ENCODE peak calls at places on chromosomes 4 and X, in eight cellular contexts. One of them, this sample, is unnamed.

GRCh38 chr4:186593587-186593973 is 38.2 kb upstream of the MTNR1A start:
- DNase-seq in hypothalamus: no peak
- DNase-seq in C1 segment of cervical spinal cord: no peak
- DNase-seq in RPMI7951: no peak
- DNase-seq in RKO: no peak
- DNase-seq in astrocyte of the cerebellum: no peak
- DNase-seq in PC-3: no peak
- DNase-seq in breast epithelium: no peak
- DNase-seq in this sample: no peak

GRCh38 chr4:87849612-87850011 is 16.8 kb downstream of the MEPE start:
- DNase-seq in astrocyte of the cerebellum: no peak
- DNase-seq in RPMI7951: peak
- DNase-seq in hypothalamus: no peak
- DNase-seq in C1 segment of cervical spinal cord: no peak
- DNase-seq in breast epithelium: no peak
- DNase-seq in RKO: no peak
- DNase-seq in PC-3: no peak
- DNase-seq in this sample: no peak

GRCh38 chrX:39896951-39897740 is 200.6 kb downstream of the BCOR start:
- DNase-seq in RPMI7951: peak
- DNase-seq in astrocyte of the cerebellum: peak
- DNase-seq in hypothalamus: no peak
- DNase-seq in PC-3: peak
- DNase-seq in breast epithelium: peak
- DNase-seq in RKO: no peak
- DNase-seq in C1 segment of cervical spinal cord: no peak
- DNase-seq in this sample: no peak

GRCh38 chr4:177483271-177483670 is 41.0 kb upstream of the AGA start:
- DNase-seq in C1 segment of cervical spinal cord: no peak
- DNase-seq in RKO: no peak
- DNase-seq in PC-3: no peak
- DNase-seq in RPMI7951: peak
- DNase-seq in hypothalamus: no peak
- DNase-seq in astrocyte of the cerebellum: no peak
- DNase-seq in breast epithelium: no peak
- DNase-seq in this sample: no peak

GRCh38 chr4:169314906-169315305 is 44.1 kb upstream of the SH3RF1 start:
- DNase-seq in C1 segment of cervical spinal cord: no peak
- DNase-seq in RPMI7951: peak
- DNase-seq in breast epithelium: peak
- DNase-seq in astrocyte of the cerebellum: peak
- DNase-seq in hypothalamus: peak
- DNase-seq in RKO: peak
- DNase-seq in PC-3: peak
- DNase-seq in this sample: no peak

GRCh38 chr4:124334119-124334518 is 378.4 kb downstream of the ANKRD50 start:
- DNase-seq in breast epithelium: no peak
- DNase-seq in hypothalamus: no peak
- DNase-seq in C1 segment of cervical spinal cord: no peak
- DNase-seq in astrocyte of the cerebellum: peak
- DNase-seq in RPMI7951: peak
- DNase-seq in RKO: peak
- DNase-seq in PC-3: peak
- DNase-seq in this sample: no peak

GRCh38 chr4:136861081-136861480 is 671.2 kb downstream of the PCDH18 start:
- DNase-seq in RKO: no peak
- DNase-seq in astrocyte of the cerebellum: peak
- DNase-seq in breast epithelium: no peak
- DNase-seq in RPMI7951: no peak
- DNase-seq in hypothalamus: no peak
- DNase-seq in PC-3: no peak
- DNase-seq in C1 segment of cervical spinal cord: no peak
- DNase-seq in this sample: no peak

GRCh38 chr4:7985891-7986441 is 46.3 kb upstream of the AFAP1 start:
- DNase-seq in PC-3: no peak
- DNase-seq in RKO: no peak
- DNase-seq in hypothalamus: no peak
- DNase-seq in breast epithelium: no peak
- DNase-seq in C1 segment of cervical spinal cord: no peak
- DNase-seq in RPMI7951: peak
- DNase-seq in astrocyte of the cerebellum: no peak
- DNase-seq in this sample: no peak

GRCh38 chr4:119906277-119906676 is 160.4 kb downstream of the MAD2L1 start:
- DNase-seq in breast epithelium: no peak
- DNase-seq in astrocyte of the cerebellum: no peak
- DNase-seq in RKO: no peak
- DNase-seq in C1 segment of cervical spinal cord: no peak
- DNase-seq in PC-3: no peak
- DNase-seq in hypothalamus: no peak
- DNase-seq in RPMI7951: no peak
- DNase-seq in this sample: no peak

GRCh38 chr4:19239565-19239964 is 1012.1 kb upstream of the SLIT2 start:
- DNase-seq in breast epithelium: no peak
- DNase-seq in PC-3: peak
- DNase-seq in C1 segment of cervical spinal cord: no peak
- DNase-seq in astrocyte of the cerebellum: peak
- DNase-seq in RKO: peak
- DNase-seq in RPMI7951: peak
- DNase-seq in hypothalamus: no peak
- DNase-seq in this sample: no peak

GRCh38 chrX:107576392-107576791 is 51.9 kb upstream of the PRPS1 start:
- DNase-seq in RKO: no peak
- DNase-seq in breast epithelium: no peak
- DNase-seq in hypothalamus: no peak
- DNase-seq in PC-3: no peak
- DNase-seq in astrocyte of the cerebellum: no peak
- DNase-seq in RPMI7951: no peak
- DNase-seq in C1 segment of cervical spinal cord: no peak
- DNase-seq in this sample: no peak

GRCh38 chr4:167934216-167934615 is 158.1 kb upstream of the ANXA10 start:
- DNase-seq in breast epithelium: no peak
- DNase-seq in RKO: no peak
- DNase-seq in hypothalamus: no peak
- DNase-seq in C1 segment of cervical spinal cord: no peak
- DNase-seq in astrocyte of the cerebellum: no peak
- DNase-seq in RPMI7951: no peak
- DNase-seq in PC-3: no peak
- DNase-seq in this sample: no peak

GRCh38 chr4:57403591-57403990 is 293.4 kb upstream of the IGFBP7 start:
- DNase-seq in astrocyte of the cerebellum: no peak
- DNase-seq in C1 segment of cervical spinal cord: no peak
- DNase-seq in RKO: no peak
- DNase-seq in breast epithelium: no peak
- DNase-seq in PC-3: peak
- DNase-seq in RPMI7951: no peak
- DNase-seq in hypothalamus: no peak
- DNase-seq in this sample: no peak

GRCh38 chrX:131041652-131042051 is 16.5 kb upstream of the ARHGAP36 start:
- DNase-seq in C1 segment of cervical spinal cord: no peak
- DNase-seq in RPMI7951: no peak
- DNase-seq in PC-3: no peak
- DNase-seq in RKO: no peak
- DNase-seq in hypothalamus: no peak
- DNase-seq in breast epithelium: no peak
- DNase-seq in astrocyte of the cerebellum: no peak
- DNase-seq in this sample: no peak